ENCODE peak calls at places on chromosomes 6 and 20, in five cellular contexts. G is COR-L47; Z is activated CD8-positive, alpha-beta memory T cell treated with anti-CD3 and anti-CD28 coated beads for 1 hour; U is NCI-H510A treated with DMSO at 0.1 percent for 48 hours; I is kidney tubule cell. N is an unnamed sample.
A peak's percentile ranks its signal among the peaks of the same experiment; 100 is the strongest.

GRCh38 chr20:47428164-47428563 is 71.7 kb upstream of the ZMYND8 start:
- DNase-seq in G (no peak), Z (no peak), U (no peak), I (no peak), N (no peak)

GRCh38 chr6:90284236-90284744 is 12.4 kb downstream of the BACH2 start:
- DNase-seq in G (no peak), Z (no peak), U (peak; percentile 3), I (peak; percentile 94), N (peak; percentile 53)

GRCh38 chr20:5168582-5169396 is 42.0 kb downstream of the CDS2 start:
- DNase-seq in G (peak; percentile 23), Z (no peak), U (no peak), I (peak; percentile 48), N (no peak)

GRCh38 chr20:33459599-33459998 is 16.0 kb upstream of the SNTA1 start:
- DNase-seq in G (no peak), Z (no peak), U (no peak), I (no peak), N (no peak)

GRCh38 chr6:9978480-9978879 is 436.4 kb downstream of the TFAP2A start:
- DNase-seq in G (no peak), Z (no peak), U (no peak), I (no peak), N (no peak)

GRCh38 chr6:51608932-51609331 is 478.5 kb downstream of the PKHD1 start:
- DNase-seq in G (no peak), Z (no peak), U (no peak), I (no peak), N (no peak)

GRCh38 chr20:58650181-58650775 is 805 bp upstream of the STX16 start:
- DNase-seq in G (no peak), Z (peak; percentile 21), U (no peak), I (no peak), N (peak; percentile 28)

GRCh38 chr6:165849539-165850430 is 186.7 kb upstream of the PDE10A start:
- DNase-seq in G (no peak), Z (no peak), U (no peak), I (peak; percentile 3), N (no peak)

GRCh38 chr6:24283043-24283985 is 74.5 kb downstream of the DCDC2 start:
- DNase-seq in G (peak; percentile 93), Z (no peak), U (peak; percentile 93), I (peak; percentile 94), N (peak; percentile 20)

GRCh38 chr6:26159417-26160273 is 72.4 kb downstream of the HFE start:
- DNase-seq in G (no peak), Z (no peak), U (peak; percentile 42), I (peak; percentile 63), N (no peak)

GRCh38 chr6:135869857-135870256 is 18.4 kb downstream of the PDE7B start:
- DNase-seq in G (no peak), Z (no peak), U (no peak), I (peak; percentile 43), N (no peak)

GRCh38 chr6:52154381-52154780 is 31.8 kb upstream of the IL17A start:
- DNase-seq in G (no peak), Z (no peak), U (no peak), I (no peak), N (no peak)

GRCh38 chr6:105207524-105208269 is 27.9 kb upstream of the POPDC3 start:
- DNase-seq in G (no peak), Z (no peak), U (no peak), I (peak; percentile 67), N (no peak)

GRCh38 chr6:166194885-166195860 is 27.5 kb upstream of the TBXT start:
- DNase-seq in G (no peak), Z (no peak), U (no peak), I (no peak), N (no peak)

GRCh38 chr6:107460074-107460631 is 789 bp upstream of the PDSS2 start:
- DNase-seq in G (no peak), Z (no peak), U (no peak), I (no peak), N (no peak)

GRCh38 chr6:16181429-16182359 is 52.8 kb downstream of the MYLIP start:
- DNase-seq in G (no peak), Z (no peak), U (no peak), I (peak; percentile 51), N (no peak)

GRCh38 chr6:15246217-15247211 is 645 bp downstream of the JARID2 start:
- DNase-seq in G (no peak), Z (no peak), U (peak; percentile 18), I (peak; percentile 16), N (no peak)

GRCh38 chr6:35048631-35049083 is 92.5 kb downstream of the TCP11 start:
- DNase-seq in G (no peak), Z (peak; percentile 5), U (peak; percentile 64), I (no peak), N (no peak)

GRCh38 chr6:107550241-107550840 is 60.4 kb downstream of the SOBP start:
- DNase-seq in G (no peak), Z (no peak), U (no peak), I (peak; percentile 56), N (no peak)

GRCh38 chr20:49825521-49826033 is 12.9 kb downstream of the SLC9A8 start:
- DNase-seq in G (no peak), Z (no peak), U (peak; percentile 93), I (no peak), N (no peak)

GRCh38 chr6:41098366-41098765 is 25.6 kb downstream of the NFYA start:
- DNase-seq in G (no peak), Z (no peak), U (no peak), I (no peak), N (no peak)

GRCh38 chr6:158018851-158019361 is 37.2 kb downstream of the SYNJ2 start:
- DNase-seq in G (no peak), Z (no peak), U (no peak), I (no peak), N (no peak)

GRCh38 chr6:148803979-148804378 is 57.1 kb downstream of the UST start:
- DNase-seq in G (no peak), Z (no peak), U (peak; percentile 77), I (no peak), N (no peak)

GRCh38 chr6:20569000-20569610 is 34.8 kb downstream of the CDKAL1 start:
- DNase-seq in G (no peak), Z (no peak), U (no peak), I (peak; percentile 65), N (no peak)

GRCh38 chr6:36610576-36611336 is 16.6 kb downstream of the SRSF3 start:
- DNase-seq in G (no peak), Z (no peak), U (no peak), I (peak; percentile 9), N (no peak)

GRCh38 chr6:113457156-113457555 is 400.0 kb upstream of the MARCKS start:
- DNase-seq in G (no peak), Z (no peak), U (no peak), I (peak; percentile 60), N (no peak)

GRCh38 chr20:3993109-3993508 is 22.2 kb downstream of the RNF24 start:
- DNase-seq in G (no peak), Z (no peak), U (no peak), I (no peak), N (no peak)

GRCh38 chr6:164532546-164533362 is 776.7 kb downstream of the C6orf118 start:
- DNase-seq in G (no peak), Z (no peak), U (no peak), I (no peak), N (no peak)

GRCh38 chr6:168905451-168906090 is 348.1 kb downstream of the THBS2 start:
- DNase-seq in G (no peak), Z (no peak), U (no peak), I (no peak), N (no peak)

N was measured in activated T-cell treated with anti-CD3 and anti-CD28 coated beads for 24 hours.